ENCODE peak calls at places on chromosomes 12 and 14, in four cellular contexts. U is naive thymus-derived CD4-positive, alpha-beta T cell; D is caudate nucleus; H is lower lobe of right lung. N is an unnamed sample.

GRCh38 chr12:59067068-59067467 is 146.8 kb upstream of the LRIG3 start:
- DNase-seq in U (no peak), D (no peak), H (no peak), N (no peak)

GRCh38 chr12:96219700-96220206 is 25.6 kb downstream of the ELK3 start:
- DNase-seq in U (no peak), D (no peak), H (peak), N (no peak)

GRCh38 chr12:19856389-19856788 is 417.1 kb downstream of the AEBP2 start:
- DNase-seq in U (no peak), D (no peak), H (no peak), N (no peak)

GRCh38 chr12:5428332-5429221 is 3.3 kb upstream of the NTF3 start:
- DNase-seq in U (no peak), D (no peak), H (no peak), N (no peak)

GRCh38 chr12:77357654-77358053 is 292.3 kb upstream of the E2F7 start:
- DNase-seq in U (no peak), D (no peak), H (no peak), N (no peak)

GRCh38 chr14:55212611-55213010 is 21.2 kb upstream of the DLGAP5 start:
- DNase-seq in U (no peak), D (no peak), H (no peak), N (no peak)

GRCh38 chr14:24282736-24283135 is 11.3 kb upstream of the RABGGTA start:
- DNase-seq in U (no peak), D (no peak), H (no peak), N (no peak)

GRCh38 chr14:38412654-38413053 is 156.8 kb upstream of the CLEC14A start:
- DNase-seq in U (no peak), D (no peak), H (no peak), N (no peak)

GRCh38 chr14:49972199-49972671 is 79.4 kb downstream of the ARF6 start:
- DNase-seq in U (peak), D (no peak), H (no peak), N (no peak)

GRCh38 chr14:64994540-64994939 is 7.8 kb downstream of the FNTB start:
- DNase-seq in U (no peak), D (no peak), H (no peak), N (no peak)

GRCh38 chr14:105507247-105507646 is 16.2 kb downstream of the TEDC1 start:
- DNase-seq in U (no peak), D (no peak), H (no peak), N (no peak)

GRCh38 chr12:88960213-88960878 is 380.1 kb upstream of the KITLG start:
- DNase-seq in U (no peak), D (no peak), H (no peak), N (no peak)

GRCh38 chr12:68761442-68761812 is 15.5 kb downstream of the SLC35E3 start:
- DNase-seq in U (no peak), D (no peak), H (no peak), N (no peak)

GRCh38 chr12:4107436-4107878 is 166.1 kb upstream of the CCND2 start:
- DNase-seq in U (peak), D (no peak), H (no peak), N (peak)

GRCh38 chr14:102922490-102923200 is at the start of gene AMN:
- DNase-seq in U (no peak), D (no peak), H (peak), N (no peak)

GRCh38 chr12:49470986-49471385 is 67.8 kb upstream of the KCNH3 start:
- DNase-seq in U (no peak), D (no peak), H (no peak), N (no peak)

GRCh38 chr12:56943878-56944277 is 9.7 kb upstream of the SDR9C7 start:
- DNase-seq in U (no peak), D (no peak), H (no peak), N (no peak)

GRCh38 chr14:92906823-92907222 is 16.1 kb upstream of the CHGA start:
- DNase-seq in U (no peak), D (no peak), H (no peak), N (no peak)

GRCh38 chr12:98638009-98638408 is 6.6 kb downstream of the IKBIP start:
- DNase-seq in U (no peak), D (no peak), H (no peak), N (no peak)

GRCh38 chr14:64800000-64800399 is 79.7 kb downstream of the SPTB start:
- DNase-seq in U (no peak), D (peak), H (peak), N (no peak)

GRCh38 chr14:93035917-93036651 is 79.6 kb downstream of the ITPK1 start:
- DNase-seq in U (no peak), D (peak), H (no peak), N (peak)

GRCh38 chr12:130017571-130018449 is 114.0 kb upstream of the TMEM132D start:
- DNase-seq in U (no peak), D (peak), H (no peak), N (no peak)

GRCh38 chr12:75042125-75042524 is 167.5 kb downstream of the KCNC2 start:
- DNase-seq in U (no peak), D (no peak), H (no peak), N (no peak)

GRCh38 chr12:75048763-75049162 is 160.9 kb downstream of the KCNC2 start:
- DNase-seq in U (no peak), D (no peak), H (no peak), N (no peak)

GRCh38 chr12:75047885-75048525 is 161.6 kb downstream of the KCNC2 start:
- DNase-seq in U (no peak), D (no peak), H (no peak), N (no peak)
- H3K27ac ChIP-seq in U (no peak), D (no peak), H (no peak), N (no peak)

GRCh38 chr14:61581955-61582615 is 113.2 kb upstream of the HIF1A start:
- DNase-seq in U (no peak), D (no peak), H (no peak), N (no peak)
- H3K27ac ChIP-seq in U (no peak), D (no peak), H (no peak), N (peak)

GRCh38 chr12:124428792-124429281 is 133.9 kb downstream of the RFLNA start:
- DNase-seq in U (no peak), D (no peak), H (no peak), N (no peak)
- H3K27ac ChIP-seq in U (no peak), D (no peak), H (peak), N (peak)

GRCh38 chr12:24902521-24903304 is 46.2 kb downstream of the BCAT1 start:
- DNase-seq in U (no peak), D (peak), H (peak), N (no peak)

GRCh38 chr12:24901975-24902461 is 46.9 kb downstream of the BCAT1 start:
- DNase-seq in U (no peak), D (peak), H (peak), N (no peak)

GRCh38 chr12:24905431-24905830 is 43.5 kb downstream of the BCAT1 start:
- DNase-seq in U (no peak), D (no peak), H (no peak), N (no peak)

GRCh38 chr12:24904871-24905270 is 44.0 kb downstream of the BCAT1 start:
- DNase-seq in U (no peak), D (no peak), H (no peak), N (no peak)

DNA sequence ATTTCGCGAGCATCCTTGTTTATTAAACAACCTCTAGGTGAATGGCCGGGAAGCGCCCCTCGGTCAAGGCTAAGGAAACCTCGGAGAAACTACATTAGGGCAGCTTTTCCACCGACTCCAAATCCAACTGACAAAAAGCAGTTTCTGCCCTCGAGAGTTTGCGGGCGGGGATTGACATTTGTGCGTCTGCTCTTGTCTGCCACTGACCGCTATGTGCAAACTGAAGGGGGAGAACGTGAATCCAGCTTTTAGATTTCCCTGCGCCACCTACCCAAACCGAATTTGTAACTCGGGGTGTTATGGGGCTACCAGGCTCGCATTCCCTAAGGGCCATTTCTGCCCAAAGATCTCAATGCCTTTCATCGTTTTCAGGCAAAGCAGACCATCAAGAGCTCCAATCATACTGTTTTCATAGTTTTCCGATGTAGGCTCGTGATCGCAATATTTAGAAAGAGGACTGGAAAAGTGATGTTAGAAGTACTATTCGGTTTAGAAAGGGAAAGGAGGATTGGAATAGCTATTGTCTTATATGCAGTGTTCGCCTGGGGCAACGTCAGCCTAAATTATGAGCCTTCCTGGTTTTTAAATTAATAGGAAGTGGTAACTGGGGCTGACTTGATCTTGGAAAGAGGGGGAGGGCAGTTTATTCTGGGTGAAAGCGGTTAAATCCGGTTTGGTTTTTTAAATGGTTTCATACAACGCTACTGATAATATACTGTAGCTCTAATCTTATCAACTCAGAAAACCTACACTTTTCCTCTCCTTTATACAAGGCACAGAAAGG is 45.4 kb downstream of the BCAT1 start:
- DNase-seq in U (no peak), D (peak), H (no peak), N (no peak)
- H3K27ac ChIP-seq in U (no peak), D (peak), H (peak), N (peak)

DNA sequence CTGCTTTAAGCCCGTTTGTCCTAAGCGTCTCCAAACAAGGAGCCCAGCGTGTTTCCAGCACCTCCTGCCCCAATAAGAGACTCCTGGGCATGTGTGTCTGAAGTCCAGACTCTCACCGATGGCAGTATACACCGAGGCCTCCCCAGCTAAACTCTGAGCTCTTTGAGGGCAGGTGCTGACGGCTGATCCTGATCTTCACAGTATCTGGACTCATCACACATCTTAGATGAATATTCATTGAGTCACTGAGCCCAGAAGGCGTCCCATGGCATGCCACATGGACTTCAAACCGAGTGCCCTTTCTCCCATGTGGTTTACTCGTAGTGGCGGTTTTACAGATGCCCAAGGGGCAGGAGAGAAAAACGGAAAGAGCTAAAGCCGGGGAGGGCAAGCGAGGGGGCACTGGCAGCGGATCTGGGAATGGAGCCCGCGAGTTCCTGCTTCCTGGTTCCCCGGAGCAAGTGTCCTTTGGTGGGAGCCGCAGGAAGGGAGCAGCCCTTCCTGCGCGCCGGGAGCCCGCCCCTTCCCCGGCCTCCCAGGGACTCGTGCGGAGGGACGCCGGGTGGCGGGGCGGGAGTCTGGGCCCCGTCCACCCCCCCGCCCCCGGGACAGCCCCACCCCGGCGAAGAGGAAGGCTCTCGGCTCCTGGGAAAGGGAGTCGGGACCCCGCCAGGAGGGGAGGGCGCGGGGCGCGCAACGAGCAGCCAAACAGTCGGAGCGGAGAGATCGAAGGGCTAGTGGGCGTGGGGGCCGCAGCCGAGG is 584 bp upstream of the TEAD4 start:
- DNase-seq in U (no peak), D (no peak), H (peak), N (peak)
- H3K27ac ChIP-seq in U (no peak), D (no peak), H (peak), N (peak)

N was measured in uterus.